ENCODE peak calls at places on chromosomes 2 and 18, in ten cellular contexts. G is stomach, Z is kidney, S is mammary epithelial cell, A is right atrium auricular region, L is SK-N-SH, H is aorta, R is foreskin keratinocyte, N is tibial artery, D is GM23338. J is an unnamed sample. For H3K4me1, the result is how much of the 10 kb centered on the place peaks cover.

GRCh38 chr2:132448771-132449170 is 32.2 kb downstream of the GPR39 start:
- DNase-seq in G (no peak), Z (no peak), S (no peak), A (no peak), L (peak), H (no peak), R (no peak), N (peak), D (peak), J (no peak)

GRCh38 chr2:38056216-38056615 is 19.7 kb downstream of the CYP1B1 start:
- DNase-seq in G (no peak), Z (no peak), S (peak), A (no peak), L (no peak), H (no peak), R (peak), N (no peak), D (no peak), J (no peak)

GRCh38 chr2:25286025-25286400 is 55.7 kb downstream of the DNMT3A start:
- DNase-seq in G (no peak), Z (peak), S (no peak), A (no peak), L (peak), H (no peak), R (no peak), N (no peak), D (peak), J (peak)

GRCh38 chr2:232662486-232663260 is 29.3 kb downstream of the EFHD1 start:
- DNase-seq in G (no peak), Z (no peak), S (no peak), A (no peak), L (no peak), H (no peak), R (no peak), N (no peak), D (no peak), J (no peak)

GRCh38 chr2:191877875-191878274 is 31.0 kb upstream of the CAVIN2 start:
- DNase-seq in G (no peak), Z (no peak), S (no peak), A (no peak), L (no peak), H (no peak), R (no peak), N (no peak), D (no peak), J (no peak)

GRCh38 chr2:37615808-37616673 is 55.4 kb downstream of the CDC42EP3 start:
- DNase-seq in G (peak), Z (peak), S (no peak), A (no peak), L (no peak), H (no peak), R (no peak), N (peak), D (no peak), J (peak)

GRCh38 chr2:146135245-146135644 is 1615.3 kb upstream of the ZEB2 start:
- DNase-seq in G (no peak), Z (no peak), S (peak), A (no peak), L (no peak), H (no peak), R (peak), N (no peak), D (peak), J (no peak)

GRCh38 chr2:69716555-69717120 is 25.3 kb upstream of the ANXA4 start:
- DNase-seq in G (no peak), Z (no peak), S (no peak), A (no peak), L (no peak), H (no peak), R (peak), N (no peak), D (no peak), J (no peak)

GRCh38 chr2:112700004-112700667 is 20.7 kb upstream of the NT5DC4 start:
- DNase-seq in G (no peak), Z (no peak), S (no peak), A (no peak), L (no peak), H (no peak), R (no peak), N (no peak), D (no peak), J (no peak)

GRCh38 chr2:138113871-138114525 is 149.7 kb downstream of the HNMT start:
- DNase-seq in G (no peak), Z (no peak), S (no peak), A (no peak), L (no peak), H (no peak), R (no peak), N (no peak), D (no peak), J (no peak)

GRCh38 chr2:7795358-7796199 is 878.4 kb downstream of the RNF144A start:
- DNase-seq in G (no peak), Z (no peak), S (peak), A (no peak), L (no peak), H (no peak), R (peak), N (no peak), D (no peak), J (no peak)

GRCh38 chr2:164802095-164802744 is 39.4 kb downstream of the COBLL1 start:
- DNase-seq in G (no peak), Z (no peak), S (no peak), A (no peak), L (no peak), H (no peak), R (no peak), N (no peak), D (no peak), J (no peak)

GRCh38 chr2:109466674-109467575 is 146.8 kb downstream of the SEPTIN10 start:
- DNase-seq in G (no peak), Z (no peak), S (peak), A (no peak), L (no peak), H (peak), R (peak), N (peak), D (no peak), J (no peak)

GRCh38 chr18:8088626-8089025 is 520.6 kb upstream of the RAB12 start:
- DNase-seq in G (no peak), Z (no peak), S (peak), A (no peak), L (no peak), H (no peak), R (peak), N (no peak), D (peak), J (no peak)

GRCh38 chr18:33440384-33441043 is at the start of gene CCDC178:
- DNase-seq in G (peak), Z (peak), S (no peak), A (no peak), L (peak), H (peak), R (peak), N (peak), D (peak), J (no peak)

GRCh38 chr2:59893612-59894011 is 659.8 kb downstream of the BCL11A start:
- DNase-seq in G (no peak), Z (no peak), S (no peak), A (no peak), L (no peak), H (no peak), R (no peak), N (no peak), D (no peak), J (no peak)

GRCh38 chr2:61016392-61017002 is 1.0 kb upstream of the PEX13 start:
- DNase-seq in G (no peak), Z (no peak), S (peak), A (no peak), L (peak), H (no peak), R (peak), N (no peak), D (peak), J (no peak)

GRCh38 chr2:29921560-29921915 is at the start of gene ALK:
- DNase-seq in G (peak), Z (peak), S (peak), A (peak), L (peak), H (peak), R (peak), N (peak), D (peak), J (no peak)

GRCh38 chr2:148927010-148927409 is 52.0 kb downstream of the KIF5C start:
- DNase-seq in G (no peak), Z (no peak), S (no peak), A (no peak), L (no peak), H (no peak), R (no peak), N (no peak), D (no peak), J (no peak)

GRCh38 chr2:188382107-188382506 is 90.4 kb downstream of the GULP1 start:
- DNase-seq in G (no peak), Z (no peak), S (no peak), A (no peak), L (no peak), H (no peak), R (no peak), N (no peak), D (no peak), J (no peak)

GRCh38 chr2:5694016-5694690 is 2.0 kb downstream of the SOX11 start:
- DNase-seq in G (no peak), Z (no peak), S (no peak), A (no peak), L (peak), H (no peak), R (no peak), N (no peak), D (peak), J (no peak)

GRCh38 chr18:64678048-64678447 is 529.2 kb upstream of the LINC00305 start:
- DNase-seq in G (no peak), Z (no peak), S (no peak), A (no peak), L (no peak), H (no peak), R (no peak), N (no peak), D (peak), J (no peak)
- H3K27ac ChIP-seq in G (no peak), Z (no peak), S (no peak), A (no peak), L (no peak), H (no peak), R (no peak), N (no peak), D (peak), J (no peak)

GRCh38 chr2:239318091-239318725 is 82.6 kb downstream of the HDAC4 start:
- DNase-seq in G (peak), Z (no peak), S (no peak), A (no peak), L (no peak), H (peak), R (no peak), N (peak), D (no peak), J (no peak)
- H3K4me1 ChIP-seq in G (half or more), Z (under half), S (under half), A (half or more), L (under half), H (under half), R (under half), N (under half), D (under half), J (under half)

DNA sequence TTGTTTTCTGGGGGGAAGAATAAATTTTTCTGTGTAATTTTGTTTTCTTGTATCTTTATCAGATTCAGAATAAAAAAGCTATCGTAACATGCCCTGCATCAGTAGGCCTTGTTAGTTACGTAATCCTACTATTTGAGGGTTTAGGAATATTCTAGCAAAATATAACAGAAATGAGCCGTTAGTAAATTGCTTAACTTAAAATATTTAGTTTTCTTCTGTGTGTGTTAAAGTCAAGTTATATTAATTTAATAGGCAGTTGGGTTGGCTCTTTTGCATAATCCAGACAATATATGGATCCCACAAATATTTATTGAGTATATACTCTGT is 151.7 kb downstream of the FMNL2 start:
- DNase-seq in G (no peak), Z (no peak), S (no peak), A (no peak), L (no peak), H (no peak), R (no peak), N (no peak), D (no peak), J (no peak)
- H3K27ac ChIP-seq in G (peak), Z (peak), S (no peak), A (no peak), L (no peak), H (no peak), R (no peak), N (no peak), D (no peak), J (no peak)

GRCh38 chr2:27902143-27902542 is 11.6 kb downstream of the BABAM2 start:
- DNase-seq in G (no peak), Z (no peak), S (no peak), A (no peak), L (no peak), H (no peak), R (no peak), N (no peak), D (no peak), J (no peak)

GRCh38 chr2:27903018-27903417 is 12.5 kb downstream of the BABAM2 start:
- DNase-seq in G (no peak), Z (no peak), S (no peak), A (no peak), L (no peak), H (no peak), R (no peak), N (no peak), D (no peak), J (no peak)

GRCh38 chr2:27893031-27893430 is 2.5 kb downstream of the BABAM2 start:
- DNase-seq in G (no peak), Z (no peak), S (no peak), A (no peak), L (no peak), H (no peak), R (no peak), N (no peak), D (no peak), J (no peak)

GRCh38 chr2:27901219-27901618 is 10.7 kb downstream of the BABAM2 start:
- DNase-seq in G (no peak), Z (no peak), S (no peak), A (no peak), L (no peak), H (no peak), R (no peak), N (no peak), D (no peak), J (no peak)

GRCh38 chr2:27897755-27898154 is 7.2 kb downstream of the BABAM2 start:
- DNase-seq in G (no peak), Z (no peak), S (no peak), A (no peak), L (no peak), H (no peak), R (no peak), N (no peak), D (no peak), J (no peak)
- H3K4me1 ChIP-seq in G (under half), Z (under half), S (under half), A (under half), L (under half), H (under half), R (under half), N (under half), D (under half), J (under half)

GRCh38 chr2:160703648-160704585 is 210.3 kb upstream of the RBMS1 start:
- DNase-seq in G (no peak), Z (no peak), S (no peak), A (no peak), L (no peak), H (no peak), R (no peak), N (peak), D (peak), J (no peak)
- H3K27ac ChIP-seq in G (no peak), Z (no peak), S (no peak), A (no peak), L (no peak), H (no peak), R (no peak), N (no peak), D (no peak), J (no peak)

GRCh38 chr2:234293973-234294372 is 202.9 kb downstream of the ARL4C start:
- DNase-seq in G (no peak), Z (no peak), S (peak), A (no peak), L (no peak), H (no peak), R (no peak), N (no peak), D (peak), J (no peak)
- H3K4me1 ChIP-seq in G (under half), Z (under half), S (under half), A (under half), L (under half), H (under half), R (under half), N (under half), D (under half), J (under half)

DNA sequence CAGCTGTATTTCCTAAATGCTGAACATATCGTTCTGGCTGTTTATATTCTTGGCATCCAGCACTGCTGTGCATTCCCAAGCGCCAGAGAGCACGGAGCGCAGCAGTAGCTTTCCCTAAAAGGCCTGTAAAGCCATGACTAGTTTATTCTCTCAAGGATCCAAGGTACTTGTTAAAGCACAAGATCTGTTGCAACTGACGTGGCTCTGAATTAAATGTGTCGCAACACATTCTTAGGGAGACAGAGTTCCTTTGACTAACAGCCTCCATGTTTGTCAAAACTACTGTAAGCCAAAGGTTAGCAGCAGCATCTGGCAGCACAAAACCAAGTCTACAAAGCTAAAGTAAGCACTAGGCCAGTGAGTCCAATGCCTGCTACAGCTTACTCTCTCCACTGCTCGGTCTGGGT is 188.6 kb upstream of the FN1 start:
- DNase-seq in G (no peak), Z (no peak), S (peak), A (peak), L (no peak), H (no peak), R (peak), N (peak), D (peak), J (no peak)
- H3K27ac ChIP-seq in G (peak), Z (no peak), S (no peak), A (no peak), L (no peak), H (peak), R (no peak), N (peak), D (no peak), J (no peak)

GRCh38 chr2:241548451-241548835 is 10.1 kb upstream of the BOK start:
- DNase-seq in G (no peak), Z (no peak), S (no peak), A (no peak), L (no peak), H (no peak), R (no peak), N (no peak), D (no peak), J (no peak)
- H3K4me1 ChIP-seq in G (under half), Z (under half), S (under half), A (under half), L (under half), H (under half), R (under half), N (under half), D (under half), J (under half)

GRCh38 chr18:48840491-48840877 is 110.3 kb downstream of the SMAD7 start:
- DNase-seq in G (no peak), Z (peak), S (no peak), A (no peak), L (no peak), H (peak), R (no peak), N (no peak), D (no peak), J (no peak)
- H3K27ac ChIP-seq in G (peak), Z (no peak), S (no peak), A (no peak), L (no peak), H (no peak), R (no peak), N (peak), D (no peak), J (peak)